ENCODE peak calls at places on chromosomes 5 and 9, in five cellular contexts. J is body of pancreas, N is brain microvascular endothelial cell, S is lower lobe of right lung, P is fibroblast of lung. I is an unnamed sample.

GRCh38 chr9:128421474-128422010 is 885 bp downstream of the CERCAM start:
- DNase-seq in J (peak; percentile 14), N (peak; percentile 9), S (no peak), P (peak; percentile 61), I (no peak)

GRCh38 chr9:76949865-76950264 is 44.0 kb upstream of the PRUNE2 start:
- DNase-seq in J (no peak), N (no peak), S (no peak), P (no peak), I (no peak)

GRCh38 chr5:110590187-110590586 is 136.3 kb downstream of the TMEM232 start:
- DNase-seq in J (no peak), N (peak; percentile 11), S (no peak), P (peak; percentile 24), I (peak; percentile 11)

GRCh38 chr5:39765381-39765780 is 340.6 kb upstream of the DAB2 start:
- DNase-seq in J (no peak), N (no peak), S (no peak), P (peak; percentile 91), I (peak; percentile 74)

GRCh38 chr9:77987104-77987656 is 44.4 kb downstream of the GNAQ start:
- DNase-seq in J (no peak), N (no peak), S (no peak), P (no peak), I (no peak)

GRCh38 chr5:64958757-64959391 is 190.1 kb downstream of the CWC27 start:
- DNase-seq in J (no peak), N (no peak), S (no peak), P (peak; percentile 44), I (peak; percentile 39)

GRCh38 chr9:76729980-76730737 is 34.1 kb upstream of the PCA3 start:
- DNase-seq in J (no peak), N (no peak), S (no peak), P (no peak), I (no peak)

GRCh38 chr5:137300411-137301240 is 198.5 kb downstream of the SPOCK1 start:
- DNase-seq in J (no peak), N (peak; percentile 50), S (no peak), P (peak; percentile 85), I (peak; percentile 32)

GRCh38 chr5:131156971-131157370 is 8.1 kb downstream of the HINT1 start:
- DNase-seq in J (no peak), N (no peak), S (no peak), P (no peak), I (no peak)

GRCh38 chr5:97838214-97838613 is 655.2 kb upstream of the RIOK2 start:
- DNase-seq in J (no peak), N (peak; percentile 66), S (no peak), P (peak; percentile 98), I (peak; percentile 97)

GRCh38 chr9:37575511-37575914 is 667 bp downstream of the FBXO10 start:
- DNase-seq in J (no peak), N (no peak), S (no peak), P (no peak), I (no peak)

GRCh38 chr5:112614285-112614684 is 123.4 kb upstream of the APC start:
- DNase-seq in J (no peak), N (no peak), S (no peak), P (no peak), I (no peak)

GRCh38 chr9:36051317-36051716 is 14.6 kb downstream of the RECK start:
- DNase-seq in J (no peak), N (no peak), S (no peak), P (no peak), I (no peak)

GRCh38 chr9:95775191-95775590 is 100.3 kb upstream of the ERCC6L2 start:
- DNase-seq in J (no peak), N (no peak), S (no peak), P (no peak), I (no peak)

GRCh38 chr9:16171851-16172250 is 619.0 kb downstream of the CCDC171 start:
- DNase-seq in J (no peak), N (no peak), S (no peak), P (no peak), I (no peak)

GRCh38 chr5:177450672-177451424 is 4.2 kb downstream of the PRR7 start:
- DNase-seq in J (no peak), N (no peak), S (no peak), P (no peak), I (no peak)

GRCh38 chr5:162484095-162484494 is 416.5 kb downstream of the GABRG2 start:
- DNase-seq in J (no peak), N (no peak), S (no peak), P (no peak), I (no peak)

GRCh38 chr5:162488077-162488476 is 420.5 kb downstream of the GABRG2 start:
- DNase-seq in J (no peak), N (peak; percentile 6), S (no peak), P (no peak), I (no peak)

DNA sequence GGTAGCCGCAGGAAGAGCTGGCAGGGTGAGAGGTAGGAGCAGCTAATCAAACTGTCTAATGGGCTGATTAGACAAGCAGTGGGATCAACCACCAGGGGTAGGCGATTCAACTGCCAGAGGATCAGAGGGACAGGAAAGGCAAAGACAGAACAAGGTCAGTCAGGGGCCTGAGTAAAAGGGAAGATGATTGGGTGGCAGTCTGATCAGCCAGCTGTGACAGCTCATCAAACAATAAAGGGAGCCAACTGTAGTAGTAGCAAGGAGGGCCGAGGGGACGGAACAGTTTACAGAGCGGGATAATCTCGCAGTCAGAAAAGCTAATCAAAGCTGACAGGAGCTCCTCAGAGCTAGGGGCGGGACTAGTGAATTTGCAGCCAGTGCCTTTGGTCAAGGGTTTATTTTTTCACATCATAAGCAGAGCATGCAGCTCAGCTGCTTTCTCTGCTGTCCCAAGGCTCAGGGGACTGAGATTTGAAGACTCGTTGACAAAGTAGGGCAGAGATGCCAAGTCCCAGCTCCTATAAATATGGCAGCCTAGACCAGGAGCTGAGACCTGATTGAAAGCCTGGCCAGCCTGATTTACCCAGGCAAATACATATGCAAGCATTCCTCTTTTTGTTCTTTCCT is 418.2 kb downstream of the GABRG2 start:
- DNase-seq in J (no peak), N (no peak), S (no peak), P (no peak), I (no peak)
- TF ChIP-seq CTCF in J (no peak), N (no peak), S (no peak), P (no peak), I (no peak)

GRCh38 chr9:12817702-12818101 is 42.9 kb downstream of the LURAP1L start:
- DNase-seq in J (peak; percentile 51), N (peak; percentile 79), S (peak; percentile 73), P (peak; percentile 75), I (no peak)
- H3K4me3 ChIP-seq in J (no peak overlapping the region), N (no peak overlapping the region), S (no peak overlapping the region), P (no peak overlapping the region), I (no peak overlapping the region)

DNA sequence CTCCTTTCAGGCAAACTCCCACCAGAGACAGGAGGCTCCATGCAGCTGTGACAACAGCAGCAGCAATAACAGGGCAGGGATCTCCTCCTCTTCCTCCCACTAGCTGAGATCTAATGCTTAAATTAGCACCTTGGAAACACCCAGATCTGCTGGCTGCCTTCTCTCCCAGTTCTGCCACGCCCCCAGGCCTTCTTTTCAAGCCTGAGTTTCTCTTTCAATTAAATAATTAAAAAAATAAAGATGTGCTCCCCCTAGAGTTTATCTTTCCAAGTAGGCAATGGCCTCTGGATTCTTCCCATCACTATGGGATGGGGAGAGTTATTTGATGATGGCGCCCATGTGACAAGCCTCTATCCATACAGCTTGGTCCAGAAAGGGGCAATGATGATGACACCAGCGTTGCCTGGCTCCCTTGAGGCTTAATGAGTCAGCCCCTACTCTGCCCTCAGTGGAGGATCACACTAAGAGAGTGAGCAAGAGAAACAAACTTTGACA is 3.8 kb downstream of the FAM219A start:
- DNase-seq in J (no peak), N (peak; percentile 79), S (no peak), P (peak; percentile 40), I (no peak)
- TF ChIP-seq CTCF in J (no peak), N (peak; percentile 43), S (peak; percentile 13), P (peak; percentile 17), I (peak; percentile 25)

GRCh38 chr5:124744170-124744911 is 2.1 kb downstream of the ZNF608 start:
- DNase-seq in J (peak; percentile 57), N (no peak), S (peak; percentile 61), P (peak; percentile 39), I (no peak)

GRCh38 chr5:124742521-124742920 is 3.9 kb downstream of the ZNF608 start:
- DNase-seq in J (no peak), N (no peak), S (no peak), P (no peak), I (no peak)

GRCh38 chr5:124741711-124742496 is 4.5 kb downstream of the ZNF608 start:
- DNase-seq in J (peak; percentile 52), N (peak; percentile 94), S (no peak), P (peak; percentile 99), I (peak; percentile 93)

GRCh38 chr5:124743534-124744169 is 2.8 kb downstream of the ZNF608 start:
- DNase-seq in J (no peak), N (no peak), S (no peak), P (peak; percentile 23), I (no peak)

GRCh38 chr5:124742983-124743533 is 3.4 kb downstream of the ZNF608 start:
- DNase-seq in J (no peak), N (peak; percentile 88), S (no peak), P (peak; percentile 96), I (peak; percentile 84)
- H3K4me3 ChIP-seq in J (no peak overlapping the region), N (peak overlapping the region; percentile 84), S (peak overlapping the region; percentile 73), P (peak overlapping the region; percentile 74), I (peak overlapping the region; percentile 71)

I was measured in astrocyte of the cerebellum.